ENCODE peak calls at places on chromosomes 4 and X, in four cellular contexts. W is tibial nerve, T is fibroblast of lung, I is breast epithelium. A is an unnamed sample.

GRCh38 chrX:148466292-148466691 is 34.1 kb upstream of the AFF2 start:
- DNase-seq in W (no peak), T (peak; percentile 17), I (no peak), A (no peak)

GRCh38 chr4:90127706-90128345 is 632 bp downstream of the CCSER1 start:
- DNase-seq in W (no peak), T (peak; percentile 18), I (no peak), A (no peak)

GRCh38 chr4:72286185-72286584 is 254.4 kb downstream of the NPFFR2 start:
- DNase-seq in W (no peak), T (peak; percentile 32), I (no peak), A (no peak)

GRCh38 chr4:90209922-90210321 is 82.7 kb downstream of the CCSER1 start:
- DNase-seq in W (no peak), T (no peak), I (no peak), A (no peak)

GRCh38 chrX:118976599-118977340 is 2.4 kb downstream of the LONRF3 start:
- DNase-seq in W (no peak), T (no peak), I (no peak), A (no peak)

GRCh38 chrX:10828640-10829039 is 208.3 kb upstream of the MID1 start:
- DNase-seq in W (no peak), T (no peak), I (no peak), A (no peak)

GRCh38 chr4:38574559-38575333 is 89.3 kb upstream of the KLF3 start:
- DNase-seq in W (no peak), T (no peak), I (no peak), A (no peak)

GRCh38 chrX:17682259-17682658 is 55.0 kb upstream of the SCML1 start:
- DNase-seq in W (no peak), T (no peak), I (no peak), A (no peak)

GRCh38 chrX:15242899-15243555 is 26.9 kb downstream of the ASB9 start:
- DNase-seq in W (no peak), T (peak; percentile 31), I (no peak), A (peak; percentile 53)

GRCh38 chr4:95362066-95362465 is 186.7 kb downstream of the UNC5C start:
- DNase-seq in W (no peak), T (no peak), I (no peak), A (no peak)

GRCh38 chrX:79366556-79366887 is 612 bp downstream of the ITM2A start:
- DNase-seq in W (no peak), T (no peak), I (no peak), A (no peak)
- H3K4me3 ChIP-seq in W (peak overlapping the region; percentile 57), T (no peak overlapping the region), I (peak overlapping the region; percentile 60), A (no peak overlapping the region)

GRCh38 chr4:12041828-12042227 is 613.1 kb upstream of the HS3ST1 start:
- DNase-seq in W (no peak), T (no peak), I (no peak), A (no peak)
- TF ChIP-seq CTCF in W (no peak), T (no peak), I (no peak), A (no peak)

GRCh38 chr4:41548305-41548704 is 10.3 kb downstream of the LIMCH1 start:
- DNase-seq in W (no peak), T (no peak), I (no peak), A (no peak)

GRCh38 chr4:41549469-41549868 is 11.5 kb downstream of the LIMCH1 start:
- DNase-seq in W (no peak), T (no peak), I (no peak), A (no peak)

GRCh38 chr4:41545238-41545637 is 7.3 kb downstream of the LIMCH1 start:
- DNase-seq in W (no peak), T (no peak), I (no peak), A (no peak)

GRCh38 chr4:41546638-41547037 is 8.7 kb downstream of the LIMCH1 start:
- DNase-seq in W (no peak), T (no peak), I (no peak), A (no peak)

GRCh38 chr4:41550308-41550707 is 12.4 kb downstream of the LIMCH1 start:
- DNase-seq in W (no peak), T (no peak), I (no peak), A (no peak)
- H3K27ac ChIP-seq in W (no peak overlapping the region), T (no peak overlapping the region), I (no peak overlapping the region), A (no peak overlapping the region)

GRCh38 chr4:55157559-55158277 is 32.3 kb upstream of the KDR start:
- DNase-seq in W (no peak), T (no peak), I (no peak), A (no peak)
- H3K4me3 ChIP-seq in W (no peak overlapping the region), T (peak overlapping the region; percentile 32), I (peak overlapping the region; percentile 52), A (peak overlapping the region; percentile 50)

GRCh38 chrX:152915541-152916241 is 17.8 kb downstream of the ZNF185 start:
- DNase-seq in W (no peak), T (peak; percentile 64), I (no peak), A (peak; percentile 65)
- TF ChIP-seq CTCF in W (peak; percentile 39), T (peak; percentile 66), I (peak; percentile 19), A (peak; percentile 79)

DNA sequence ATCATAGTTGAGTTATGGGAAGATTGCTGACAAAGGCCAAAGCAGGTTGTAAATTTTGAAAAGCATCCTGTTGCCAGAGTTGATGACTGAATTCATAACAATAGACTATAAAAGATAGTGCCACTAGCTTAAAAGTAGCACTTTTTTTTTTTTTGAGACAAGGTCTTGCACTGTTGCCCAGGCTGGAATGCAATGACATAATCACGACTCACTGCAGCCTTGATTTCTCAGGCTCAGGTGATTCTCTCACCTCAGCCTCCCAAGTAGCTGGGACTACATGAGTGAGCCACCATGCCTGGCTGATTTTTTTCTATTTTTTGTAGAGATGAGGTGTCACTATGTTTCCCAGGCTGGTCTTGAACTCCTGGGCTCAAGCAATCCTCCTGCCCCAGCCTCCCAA is 122.7 kb downstream of the SPOCK3 start:
- DNase-seq in W (no peak), T (no peak), I (no peak), A (no peak)
- H3K27ac ChIP-seq in W (no peak overlapping the region), T (no peak overlapping the region), I (no peak overlapping the region), A (no peak overlapping the region)

DNA sequence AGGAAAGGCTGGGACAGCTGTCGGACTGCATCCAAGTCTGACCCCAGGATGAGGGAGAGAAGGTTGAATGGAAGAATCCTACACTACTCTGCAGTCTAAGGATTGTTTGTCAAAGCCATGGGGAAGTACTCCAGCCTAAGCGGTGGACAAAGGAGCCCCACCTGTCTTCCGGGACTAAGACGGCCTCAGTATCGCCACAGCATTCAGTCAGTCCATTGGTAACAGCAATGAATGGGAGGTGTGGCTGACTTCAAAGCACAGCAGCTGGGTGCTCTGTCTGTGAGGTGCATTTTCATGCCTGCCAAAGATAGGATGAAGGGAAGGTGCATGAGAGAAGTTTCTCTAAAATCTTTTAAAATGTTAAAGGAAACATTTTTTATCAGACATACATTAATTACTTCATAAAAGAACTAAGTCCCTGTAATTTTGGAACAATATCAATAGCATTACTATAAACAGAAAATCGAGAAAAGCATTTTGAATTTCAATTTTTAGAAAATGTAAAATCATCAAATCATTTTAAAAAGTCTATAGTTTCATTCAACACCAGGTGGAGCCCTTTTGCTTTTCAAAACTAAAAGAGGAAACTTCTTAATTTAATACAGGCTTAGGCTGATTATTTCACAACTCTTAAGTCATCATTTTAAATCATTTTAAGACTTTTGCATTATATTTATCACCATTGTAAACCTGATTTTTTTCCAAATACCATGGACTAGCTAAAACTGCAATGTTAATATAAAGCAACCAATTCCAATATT is 27.6 kb upstream of the INTU start:
- DNase-seq in W (no peak), T (peak; percentile 22), I (no peak), A (no peak)
- H3K4me3 ChIP-seq in W (no peak overlapping the region), T (no peak overlapping the region), I (no peak overlapping the region), A (no peak overlapping the region)

DNA sequence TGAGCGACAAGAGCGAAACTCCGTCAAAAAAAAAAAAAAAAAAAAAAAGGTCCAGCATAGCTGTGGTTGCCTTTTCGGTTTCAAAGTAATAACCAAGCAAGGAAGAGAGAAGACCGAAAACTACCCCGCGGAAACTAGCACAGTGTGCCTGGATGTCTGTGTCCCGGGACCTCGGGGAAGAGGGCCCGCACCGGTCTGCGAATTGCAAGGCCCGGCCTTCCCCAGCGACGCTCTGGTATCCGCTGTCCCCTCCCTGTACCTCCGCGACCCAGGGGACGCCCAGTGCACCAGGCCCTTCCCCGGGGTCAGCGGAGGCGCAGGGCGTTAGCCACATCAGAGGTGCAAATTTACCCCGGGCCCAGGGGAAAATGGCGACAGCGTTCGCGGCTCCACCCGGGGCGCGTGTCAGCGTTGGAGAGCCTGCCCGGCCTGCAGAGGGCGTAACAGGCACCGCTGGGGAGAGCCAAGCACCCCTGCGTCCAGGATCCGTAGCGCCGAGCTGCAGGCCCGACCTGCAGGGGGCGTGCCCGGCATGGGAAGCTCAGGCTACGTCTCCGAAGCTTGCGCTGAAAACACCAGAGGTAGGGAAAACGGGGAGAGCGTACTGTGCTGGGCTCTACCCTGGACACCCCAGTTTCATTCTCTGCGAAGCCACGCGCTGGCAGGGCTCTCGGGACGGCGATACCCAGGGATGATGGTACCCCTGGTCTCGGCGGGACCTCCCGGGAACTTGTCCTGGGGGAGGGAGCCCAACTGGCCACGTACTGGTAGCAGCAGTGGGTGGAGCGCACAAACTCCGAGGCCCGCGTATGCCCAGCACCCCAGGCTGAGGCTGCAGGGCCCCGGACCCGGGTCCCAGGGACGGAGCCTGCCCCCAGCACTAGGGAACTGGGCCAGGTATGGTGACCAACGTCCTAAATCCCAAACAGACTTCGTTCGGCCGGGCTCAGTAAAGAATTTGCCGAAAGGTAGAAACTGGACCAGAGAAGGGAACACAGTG is 16.2 kb downstream of the NKX6-1 start:
- DNase-seq in W (no peak), T (no peak), I (no peak), A (peak; percentile 32)
- TF ChIP-seq CTCF in W (no peak), T (peak; percentile 30), I (no peak), A (peak; percentile 73)

GRCh38 chrX:153954618-153955450 is 10.4 kb upstream of the RENBP start:
- DNase-seq in W (no peak), T (no peak), I (no peak), A (no peak)

GRCh38 chrX:153957224-153957623 is 12.8 kb upstream of the RENBP start:
- DNase-seq in W (no peak), T (no peak), I (no peak), A (no peak)

GRCh38 chrX:153953892-153954617 is 9.6 kb upstream of the RENBP start:
- DNase-seq in W (no peak), T (no peak), I (no peak), A (no peak)

GRCh38 chrX:153956044-153956907 is 11.8 kb upstream of the RENBP start:
- DNase-seq in W (no peak), T (no peak), I (no peak), A (no peak)

GRCh38 chrX:153955451-153955732 is 10.9 kb upstream of the RENBP start:
- DNase-seq in W (no peak), T (no peak), I (no peak), A (no peak)
- H3K27ac ChIP-seq in W (no peak overlapping the region), T (no peak overlapping the region), I (no peak overlapping the region), A (no peak overlapping the region)

A was measured in brain microvascular endothelial cell.